ENCODE peak calls at places on chromosomes 11 and 22, in eight cellular contexts. T is amniotic epithelial cell; B is Kasumi-1; R is adrenal gland; N is stimulated activated CD8-positive, alpha-beta memory T cell treated with anti-CD3 and anti-CD28 coated beads, Interleukin-15, amount 100 ng/mL, for 4 hours; Q is BE2C; V is NCI-H187; H is GM04503. E is an unnamed sample.

GRCh38 chr11:43923327-43924111 is 18.9 kb upstream of the C11orf96 start:
- DNase-seq in T (peak; percentile 35), V (no peak), N (no peak), H (no peak), R (peak; percentile 92), Q (peak; percentile 71), B (no peak), E (no peak)

GRCh38 chr22:46956498-46957215 is 194.2 kb downstream of the TBC1D22A start:
- DNase-seq in B (no peak), N (no peak), Q (no peak), H (no peak), V (no peak), T (no peak), R (peak; percentile 35), E (no peak)

GRCh38 chr11:10640308-10640707 is 53.2 kb downstream of the IRAG1 start:
- DNase-seq in H (no peak), Q (no peak), B (peak; percentile 74), N (no peak), V (no peak), T (no peak), R (no peak), E (no peak)

GRCh38 chr22:41488596-41489385 is 19.9 kb downstream of the ACO2 start:
- DNase-seq in R (no peak), H (no peak), N (no peak), B (no peak), V (no peak), Q (no peak), T (no peak), E (no peak)

GRCh38 chr22:21564411-21564810 is 3.1 kb upstream of the UBE2L3 start:
- DNase-seq in N (no peak), V (no peak), T (no peak), Q (no peak), B (no peak), R (no peak), H (no peak), E (no peak)

GRCh38 chr11:126477526-126478275 is 122.2 kb downstream of the ST3GAL4 start:
- DNase-seq in N (no peak), H (no peak), T (no peak), Q (no peak), B (peak; percentile 89), R (no peak), V (peak; percentile 66), E (no peak)

GRCh38 chr11:61686469-61686868 is 6.3 kb downstream of the DAGLA start:
- DNase-seq in H (no peak), V (no peak), B (no peak), N (no peak), R (no peak), T (no peak), Q (no peak), E (no peak)

GRCh38 chr11:14300661-14301304 is 58.2 kb downstream of the RRAS2 start:
- DNase-seq in H (peak; percentile 44), N (no peak), R (peak; percentile 85), Q (peak; percentile 29), V (no peak), B (peak; percentile 69), T (peak; percentile 81), E (peak; percentile 27)

GRCh38 chr11:102883132-102883531 is 8.3 kb upstream of the MMP12 start:
- DNase-seq in B (no peak), Q (no peak), V (no peak), T (no peak), H (no peak), R (no peak), N (no peak), E (no peak)

GRCh38 chr11:109972939-109973338 is 120.3 kb upstream of the ZC3H12C start:
- DNase-seq in R (no peak), Q (no peak), N (no peak), V (no peak), B (peak; percentile 41), H (no peak), T (no peak), E (no peak)